ENCODE peak calls at places on chromosomes 7 and 10, in four cellular contexts. One of them, this sample, is unnamed.

GRCh38 chr7:17300012-17300411 is 1.6 kb downstream of the AHR start:
- DNase-seq in sigmoid colon: no peak
- DNase-seq in psoas muscle: no peak
- DNase-seq in uterus: no peak
- DNase-seq in this sample: no peak

GRCh38 chr10:125264752-125265578 is 104.6 kb upstream of the CTBP2 start:
- DNase-seq in sigmoid colon: no peak
- DNase-seq in psoas muscle: no peak
- DNase-seq in uterus: no peak
- DNase-seq in this sample: no peak

GRCh38 chr10:124286621-124287020 is 132.1 kb downstream of the OAT start:
- DNase-seq in sigmoid colon: peak; percentile 8
- DNase-seq in psoas muscle: no peak
- DNase-seq in uterus: no peak
- DNase-seq in this sample: no peak

GRCh38 chr10:90751107-90751997 is 106.5 kb downstream of the HTR7 start:
- DNase-seq in sigmoid colon: no peak
- DNase-seq in psoas muscle: no peak
- DNase-seq in uterus: no peak
- DNase-seq in this sample: no peak

GRCh38 chr10:3776796-3777571 is 8.0 kb downstream of the KLF6 start:
- DNase-seq in sigmoid colon: peak; percentile 76
- DNase-seq in psoas muscle: no peak
- DNase-seq in uterus: peak; percentile 69
- DNase-seq in this sample: no peak

GRCh38 chr10:90148121-90148855 is 446.9 kb downstream of the KIF20B start:
- DNase-seq in sigmoid colon: no peak
- DNase-seq in psoas muscle: no peak
- DNase-seq in uterus: no peak
- DNase-seq in this sample: no peak

GRCh38 chr10:129894721-129895120 is 69.4 kb downstream of the EBF3 start:
- DNase-seq in sigmoid colon: no peak
- DNase-seq in psoas muscle: no peak
- DNase-seq in uterus: no peak
- DNase-seq in this sample: no peak

GRCh38 chr10:103653581-103654020 is 160.1 kb downstream of the NEURL1 start:
- DNase-seq in sigmoid colon: no peak
- DNase-seq in psoas muscle: no peak
- DNase-seq in uterus: no peak
- DNase-seq in this sample: no peak

GRCh38 chr10:77702166-77702565 is 64.6 kb upstream of the KCNMA1 start:
- DNase-seq in sigmoid colon: no peak
- DNase-seq in psoas muscle: no peak
- DNase-seq in uterus: no peak
- DNase-seq in this sample: no peak

GRCh38 chr7:107387573-107388219 is 82.2 kb upstream of the GPR22 start:
- DNase-seq in sigmoid colon: no peak
- DNase-seq in psoas muscle: no peak
- DNase-seq in uterus: peak; percentile 40
- DNase-seq in this sample: no peak

GRCh38 chr10:34288634-34289033 is 526.5 kb downstream of the PARD3 start:
- DNase-seq in sigmoid colon: no peak
- DNase-seq in psoas muscle: no peak
- DNase-seq in uterus: no peak
- DNase-seq in this sample: no peak

GRCh38 chr10:127942811-127943210 is 35.9 kb downstream of the PTPRE start:
- DNase-seq in sigmoid colon: no peak
- DNase-seq in psoas muscle: no peak
- DNase-seq in uterus: no peak
- DNase-seq in this sample: no peak

GRCh38 chr7:70405241-70405640 is 726.7 kb upstream of the GALNT17 start:
- DNase-seq in sigmoid colon: no peak
- DNase-seq in psoas muscle: no peak
- DNase-seq in uterus: no peak
- DNase-seq in this sample: no peak

GRCh38 chr10:91049961-91050360 is 129.1 kb upstream of the ANKRD1 start:
- DNase-seq in sigmoid colon: no peak
- DNase-seq in psoas muscle: no peak
- DNase-seq in uterus: no peak
- DNase-seq in this sample: no peak

GRCh38 chr10:103416436-103417147 is 20.2 kb downstream of the PDCD11 start:
- DNase-seq in sigmoid colon: peak; percentile 78
- DNase-seq in psoas muscle: no peak
- DNase-seq in uterus: peak; percentile 87
- DNase-seq in this sample: no peak

GRCh38 chr10:67553266-67553665 is 142.7 kb downstream of the CTNNA3 start:
- DNase-seq in sigmoid colon: no peak
- DNase-seq in psoas muscle: no peak
- DNase-seq in uterus: no peak
- DNase-seq in this sample: no peak

GRCh38 chr10:71837085-71837827 is 13.8 kb downstream of the PSAP start:
- DNase-seq in sigmoid colon: no peak
- DNase-seq in psoas muscle: no peak
- DNase-seq in uterus: no peak
- DNase-seq in this sample: peak; percentile 74

GRCh38 chr10:98971464-98971863 is 264.2 kb downstream of the HPSE2 start:
- DNase-seq in sigmoid colon: no peak
- DNase-seq in psoas muscle: no peak
- DNase-seq in uterus: no peak
- DNase-seq in this sample: no peak

GRCh38 chr10:10313099-10313875 is 704.4 kb upstream of the CELF2 start:
- DNase-seq in sigmoid colon: no peak
- DNase-seq in psoas muscle: no peak
- DNase-seq in uterus: no peak
- DNase-seq in this sample: no peak

GRCh38 chr7:99193527-99194214 is 14.2 kb downstream of the KPNA7 start:
- DNase-seq in sigmoid colon: no peak
- DNase-seq in psoas muscle: no peak
- DNase-seq in uterus: no peak
- DNase-seq in this sample: no peak

GRCh38 chr10:73253226-73253557 is 748 bp upstream of the MRPS16 start:
- DNase-seq in sigmoid colon: no peak
- DNase-seq in psoas muscle: no peak
- DNase-seq in uterus: no peak
- DNase-seq in this sample: no peak

GRCh38 chr10:119208553-119208940 is 1.2 kb downstream of the GRK5 start:
- DNase-seq in sigmoid colon: peak; percentile 2
- DNase-seq in psoas muscle: no peak
- DNase-seq in uterus: no peak
- DNase-seq in this sample: no peak
- H3K4me1 ChIP-seq in sigmoid colon: peaks cover 59% of the 10 kb centered on the region
- H3K4me1 ChIP-seq in psoas muscle: no peaks in the 10 kb centered on the region
- H3K4me1 ChIP-seq in uterus: peaks cover 6% of the 10 kb centered on the region
- H3K4me1 ChIP-seq in this sample: peaks cover 13% of the 10 kb centered on the region

DNA sequence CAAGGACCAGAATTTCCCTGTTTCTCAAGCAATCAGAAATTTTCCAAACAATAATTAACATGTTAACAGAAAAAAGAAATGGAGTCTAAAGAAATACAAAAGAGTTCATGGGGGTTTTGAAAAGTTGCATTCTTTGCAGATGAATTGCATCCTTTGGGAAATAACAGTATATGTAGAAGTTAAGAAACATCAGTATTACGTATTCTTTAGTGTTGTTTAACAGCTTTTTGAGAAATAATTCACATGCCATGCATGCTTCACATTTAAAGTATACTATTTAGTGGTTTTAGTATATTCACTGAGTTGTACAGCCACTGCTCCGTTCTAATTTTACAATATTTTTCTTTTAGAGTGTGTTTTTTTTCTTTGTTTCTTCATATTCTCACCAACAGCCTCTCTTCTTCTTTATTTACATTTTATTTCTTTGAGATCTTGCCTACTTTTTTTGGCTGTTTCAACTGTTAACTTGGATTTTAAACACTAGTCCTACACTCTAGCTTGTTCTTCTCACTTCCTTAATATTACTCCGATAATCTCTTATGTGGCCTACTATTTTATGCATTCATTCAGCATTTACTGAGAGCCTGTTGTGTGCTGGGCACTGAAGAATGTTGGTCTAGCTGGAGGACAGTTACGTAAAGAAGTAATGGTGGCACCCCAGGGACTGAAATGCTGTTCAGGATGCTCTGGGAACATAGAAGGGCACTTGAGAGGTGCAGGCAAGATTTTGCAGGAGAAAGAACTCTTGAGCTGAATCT is 330.1 kb downstream of the EXOC4 start:
- DNase-seq in sigmoid colon: no peak
- DNase-seq in psoas muscle: no peak
- DNase-seq in uterus: no peak
- DNase-seq in this sample: no peak
- H3K4me3 ChIP-seq in sigmoid colon: no peak overlapping the region
- H3K4me3 ChIP-seq in psoas muscle: no peak overlapping the region
- H3K4me3 ChIP-seq in uterus: no peak overlapping the region
- H3K4me3 ChIP-seq in this sample: no peak overlapping the region

DNA sequence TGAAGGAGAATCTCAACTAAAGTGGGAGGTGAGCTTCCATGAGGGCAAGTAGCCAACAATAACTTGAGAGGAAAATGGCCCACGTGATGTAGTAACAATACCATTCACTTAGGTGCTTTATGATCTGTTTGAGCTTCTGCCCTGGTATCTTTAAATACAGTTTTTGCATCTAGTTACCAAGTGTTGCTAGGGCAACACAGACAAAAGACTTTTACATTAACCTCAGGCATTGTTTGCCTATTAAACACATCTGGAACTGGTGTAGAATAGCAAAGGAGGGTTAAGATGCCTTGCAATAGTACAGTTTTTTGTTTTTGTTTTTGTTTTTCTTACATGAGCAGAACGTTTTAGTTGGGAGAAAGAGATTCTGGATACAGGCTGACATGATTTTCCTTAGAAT is 97.7 kb upstream of the MTPN start:
- DNase-seq in sigmoid colon: no peak
- DNase-seq in psoas muscle: no peak
- DNase-seq in uterus: no peak
- DNase-seq in this sample: no peak
- TF ChIP-seq CTCF in sigmoid colon: no peak
- TF ChIP-seq CTCF in psoas muscle: no peak
- TF ChIP-seq CTCF in uterus: no peak
- TF ChIP-seq CTCF in this sample: no peak

DNA sequence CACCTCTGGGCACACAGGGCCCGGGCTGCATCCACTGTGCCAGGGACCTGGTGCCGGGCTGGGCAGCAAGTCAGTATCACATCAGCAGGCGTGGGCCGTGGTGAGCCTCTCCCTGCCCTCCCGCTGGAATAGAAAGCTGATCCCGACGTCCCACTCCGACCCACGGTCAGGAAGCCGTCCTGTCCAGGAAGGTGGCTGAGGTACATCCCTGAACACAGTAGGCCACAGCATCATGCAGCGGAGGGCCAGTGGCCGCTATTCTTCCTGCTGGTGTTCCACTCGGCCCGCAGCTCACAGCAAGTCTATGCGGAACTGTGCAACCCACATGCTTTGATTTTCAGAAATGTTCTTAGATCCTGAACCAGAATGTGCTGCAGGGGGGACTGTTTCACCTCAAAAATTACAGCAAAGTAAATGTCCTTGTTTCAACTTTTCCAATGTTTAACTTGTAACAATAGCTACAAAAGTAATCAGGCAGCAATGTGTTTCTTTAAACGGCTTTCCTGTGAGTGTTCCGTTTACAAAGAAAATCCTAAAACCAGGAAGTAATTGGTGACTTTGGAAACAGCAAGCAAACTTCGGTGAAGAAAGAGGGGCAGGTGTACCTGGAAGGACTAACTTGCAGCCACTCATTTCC is 676 bp upstream of the GPR146 start:
- DNase-seq in sigmoid colon: no peak
- DNase-seq in psoas muscle: peak; percentile 57
- DNase-seq in uterus: no peak
- DNase-seq in this sample: peak; percentile 69
- H3K4me1 ChIP-seq in sigmoid colon: peaks cover 27% of the 10 kb centered on the region
- H3K4me1 ChIP-seq in psoas muscle: peaks cover 38% of the 10 kb centered on the region
- H3K4me1 ChIP-seq in uterus: peaks cover 7% of the 10 kb centered on the region
- H3K4me1 ChIP-seq in this sample: peaks cover 45% of the 10 kb centered on the region

GRCh38 chr10:49116509-49117365 is 1.4 kb upstream of the VSTM4 start:
- DNase-seq in sigmoid colon: no peak
- DNase-seq in psoas muscle: no peak
- DNase-seq in uterus: no peak
- DNase-seq in this sample: no peak

GRCh38 chr10:49115796-49116508 is 630 bp upstream of the VSTM4 start:
- DNase-seq in sigmoid colon: no peak
- DNase-seq in psoas muscle: no peak
- DNase-seq in uterus: no peak
- DNase-seq in this sample: no peak

GRCh38 chr10:49114718-49115014 is 656 bp downstream of the VSTM4 start:
- DNase-seq in sigmoid colon: no peak
- DNase-seq in psoas muscle: peak; percentile 59
- DNase-seq in uterus: no peak
- DNase-seq in this sample: no peak

GRCh38 chr10:49113741-49114141 is 1.6 kb downstream of the VSTM4 start:
- DNase-seq in sigmoid colon: no peak
- DNase-seq in psoas muscle: no peak
- DNase-seq in uterus: no peak
- DNase-seq in this sample: no peak

DNA sequence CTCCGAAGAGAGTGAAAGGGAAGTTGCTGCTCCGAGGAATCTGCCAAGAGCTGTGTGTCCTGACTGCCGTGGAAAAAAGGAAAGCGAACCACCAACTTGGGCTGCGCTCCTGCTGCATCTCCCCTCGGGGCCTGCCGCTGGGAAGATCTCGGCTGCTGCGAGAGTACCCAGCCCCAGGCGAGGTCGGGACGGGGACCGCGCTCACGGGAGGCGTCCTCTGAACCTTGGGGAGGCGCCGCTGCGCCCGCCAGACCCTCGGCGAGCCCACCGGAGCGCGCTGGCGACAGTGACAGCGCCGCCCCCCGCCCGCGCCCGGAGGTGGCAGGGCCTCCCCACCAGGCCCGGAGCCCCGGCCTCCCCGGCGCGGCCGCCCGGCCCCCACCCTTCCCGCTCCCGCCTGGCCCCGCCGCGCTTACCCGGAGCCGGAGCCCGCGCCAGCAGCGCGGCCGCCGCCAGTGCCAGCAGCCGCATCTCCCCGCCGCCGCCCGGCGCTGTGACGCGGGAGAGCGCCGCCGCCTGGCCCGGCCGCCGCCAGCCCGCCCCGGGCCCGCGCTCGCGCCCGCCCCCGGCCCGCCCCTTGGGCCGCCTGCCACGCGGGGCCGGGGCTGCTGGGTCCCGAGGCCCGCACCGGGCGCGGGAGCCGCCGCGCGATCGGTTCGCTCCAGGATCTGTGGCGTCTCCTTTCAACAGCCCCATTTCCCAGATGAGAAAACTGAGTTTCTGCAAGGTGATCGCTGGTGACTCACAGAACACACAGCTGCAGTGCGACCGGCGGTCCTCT is at the start of gene VSTM4:
- DNase-seq in sigmoid colon: peak; percentile 80
- DNase-seq in psoas muscle: peak; percentile 67
- DNase-seq in uterus: peak; percentile 43
- DNase-seq in this sample: no peak
- H3K4me3 ChIP-seq in sigmoid colon: peak within 1 kb of the TSS; percentile 72
- H3K4me3 ChIP-seq in psoas muscle: peak within 1 kb of the TSS; percentile 69
- H3K4me3 ChIP-seq in uterus: peak within 1 kb of the TSS; percentile 66
- H3K4me3 ChIP-seq in this sample: peak within 1 kb of the TSS; percentile 75

DNA sequence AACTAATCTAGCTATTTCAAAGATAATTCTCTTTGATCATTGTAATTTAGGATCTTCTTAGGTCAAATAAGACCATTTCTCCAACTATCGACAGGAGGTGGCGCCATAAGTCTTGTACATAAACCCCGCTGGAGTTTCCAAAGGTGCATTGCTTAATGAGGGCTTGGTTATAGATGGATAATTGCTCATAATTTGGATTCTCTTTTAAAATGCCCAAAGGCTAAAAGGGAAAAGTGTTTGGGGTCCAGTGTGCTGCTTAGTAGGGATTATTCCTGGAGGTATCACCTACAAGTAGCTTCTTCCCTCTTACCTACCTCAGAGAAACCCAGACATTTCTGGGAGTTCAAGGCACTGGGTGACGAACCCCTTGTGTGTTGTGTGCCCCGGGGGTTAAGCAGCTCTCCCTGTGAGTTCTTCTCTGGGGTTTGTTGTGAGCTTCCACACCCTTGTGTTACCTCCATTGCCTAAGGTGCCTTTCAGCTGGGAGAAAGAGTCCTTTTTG is 75.2 kb downstream of the PAXIP1 start:
- DNase-seq in sigmoid colon: peak; percentile 89
- DNase-seq in psoas muscle: no peak
- DNase-seq in uterus: peak; percentile 90
- DNase-seq in this sample: no peak
- TF ChIP-seq CTCF in sigmoid colon: peak; percentile 26
- TF ChIP-seq CTCF in psoas muscle: peak; percentile 73
- TF ChIP-seq CTCF in uterus: peak; percentile 79
- TF ChIP-seq CTCF in this sample: peak; percentile 58